ENCODE peak calls at places on chromosomes 7 and 10, in four cellular contexts. A is WTC11, C is H1, Y is K562. B is an unnamed sample.

GRCh38 chr10:63760034-63760707 is 239.0 kb downstream of the REEP3 start:
- DNase-seq in A (no peak), C (no peak), Y (no peak), B (no peak)

GRCh38 chr7:90473819-90474218 is 4.4 kb downstream of the PTTG1IP2 start:
- DNase-seq in Y (no peak), A (no peak), C (no peak), B (no peak)

GRCh38 chr10:1366811-1367425 is 310.7 kb downstream of the WDR37 start:
- DNase-seq in Y (no peak), C (no peak), A (no peak), B (peak; percentile 15)

GRCh38 chr7:40506158-40506557 is 371.4 kb downstream of the SUGCT start:
- DNase-seq in C (no peak), A (no peak), Y (no peak), B (peak; percentile 28)

GRCh38 chr10:11290156-11290890 is 272.7 kb downstream of the CELF2 start:
- DNase-seq in Y (no peak), C (no peak), A (no peak), B (no peak)

GRCh38 chr7:29569648-29570047 is 6.0 kb downstream of the PRR15 start:
- DNase-seq in A (no peak), Y (no peak), C (no peak), B (no peak)

GRCh38 chr10:127196227-127196954 is at the start of gene INSYN2A:
- DNase-seq in Y (no peak), C (no peak), A (peak; percentile 67), B (peak; percentile 78)

GRCh38 chr10:32197423-32197822 is 141.2 kb upstream of the KIF5B start:
- DNase-seq in Y (no peak), C (no peak), A (no peak), B (no peak)

GRCh38 chr10:105855791-105856190 is 1214.7 kb downstream of the SORCS3 start:
- DNase-seq in Y (no peak), C (no peak), A (no peak), B (no peak)

GRCh38 chr7:3134715-3135114 is 91.0 kb upstream of the CARD11 start:
- DNase-seq in C (no peak), A (no peak), Y (no peak), B (no peak)

GRCh38 chr7:96178581-96178980 is 143.3 kb downstream of the SLC25A13 start:
- DNase-seq in Y (no peak), C (no peak), A (no peak), B (no peak)

GRCh38 chr10:91511549-91512330 is 101.6 kb downstream of the HECTD2 start:
- DNase-seq in C (no peak), Y (no peak), A (no peak), B (no peak)

DNA sequence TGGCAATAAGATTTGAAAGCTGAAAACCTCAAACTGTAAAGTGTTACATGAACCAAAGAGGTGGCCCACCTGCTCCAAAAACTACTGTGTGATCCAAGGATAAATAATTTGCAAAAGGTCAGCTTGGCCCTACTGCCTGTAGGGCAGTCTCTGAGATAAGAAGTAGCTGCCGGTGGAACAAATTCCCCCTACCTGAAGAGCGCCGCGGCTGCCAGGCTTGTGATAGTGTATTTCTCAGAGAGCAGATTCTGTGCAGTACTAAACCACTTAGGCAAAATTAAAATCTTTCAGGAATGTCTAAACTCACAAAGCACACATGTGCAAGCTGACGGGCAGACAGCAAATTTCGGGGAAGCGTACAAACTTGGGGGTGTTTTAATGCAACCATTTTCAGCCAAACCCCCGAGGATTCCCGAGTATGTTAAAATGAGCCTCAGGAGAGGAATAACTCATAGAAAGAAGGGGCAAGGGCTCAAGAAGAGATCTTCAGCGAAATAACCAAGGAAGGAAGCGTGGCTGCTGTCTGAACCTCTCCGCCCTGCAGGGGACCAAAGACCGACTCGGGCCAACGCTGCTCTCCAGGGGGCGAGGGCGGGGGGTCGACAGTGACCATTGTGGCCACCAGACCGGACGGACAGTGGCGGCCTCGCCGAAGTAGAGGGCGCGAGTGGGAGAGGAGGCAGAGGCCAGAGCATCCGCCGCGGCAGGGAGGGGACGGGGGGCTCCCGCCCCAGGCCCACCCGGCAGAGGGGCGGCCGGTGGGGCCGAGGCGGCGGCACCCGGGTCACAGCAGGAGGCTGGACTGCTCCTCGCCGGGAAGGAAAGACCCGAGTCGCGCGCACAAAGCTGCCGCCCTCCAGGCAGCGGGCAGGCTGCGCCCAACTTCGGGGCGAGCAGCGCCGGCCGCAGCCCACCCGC is 874 bp downstream of the HYCC1 start:
- DNase-seq in C (no peak), A (peak; percentile 40), Y (no peak), B (peak; percentile 62)
- TF ChIP-seq TEAD4 in C (no peak), A (no peak), Y (no peak), B (no peak)

GRCh38 chr7:11946794-11947193 is 114.8 kb upstream of the THSD7A start:
- DNase-seq in Y (no peak), C (no peak), A (no peak), B (no peak)

GRCh38 chr7:11952972-11953371 is 121.0 kb upstream of the THSD7A start:
- DNase-seq in A (no peak), C (no peak), Y (no peak), B (no peak)

GRCh38 chr7:11951909-11952308 is 119.9 kb upstream of the THSD7A start:
- DNase-seq in Y (no peak), C (no peak), A (no peak), B (no peak)

DNA sequence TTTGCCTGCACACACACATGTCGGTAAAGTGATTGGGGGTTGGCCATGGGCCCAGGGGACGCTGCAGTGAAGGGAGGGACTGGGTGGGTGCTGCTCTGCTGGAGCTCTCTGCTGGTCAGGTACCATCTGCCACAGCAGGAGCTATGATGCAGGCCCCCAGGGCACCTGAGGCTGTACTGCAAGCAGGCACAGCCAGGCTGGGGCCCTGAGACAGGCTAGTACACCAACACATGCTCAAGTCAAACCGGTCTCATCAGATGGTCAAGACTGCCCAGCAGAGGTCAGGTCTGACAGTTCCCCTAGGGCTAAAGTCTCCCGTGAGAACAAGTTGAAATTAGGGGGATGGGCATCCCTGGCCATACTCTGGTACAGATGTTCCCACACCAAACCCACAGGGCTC is 118.3 kb upstream of the THSD7A start:
- DNase-seq in A (no peak), C (no peak), Y (no peak), B (no peak)
- TF ChIP-seq TEAD4 in A (no peak), C (no peak), Y (no peak), B (no peak)

DNA sequence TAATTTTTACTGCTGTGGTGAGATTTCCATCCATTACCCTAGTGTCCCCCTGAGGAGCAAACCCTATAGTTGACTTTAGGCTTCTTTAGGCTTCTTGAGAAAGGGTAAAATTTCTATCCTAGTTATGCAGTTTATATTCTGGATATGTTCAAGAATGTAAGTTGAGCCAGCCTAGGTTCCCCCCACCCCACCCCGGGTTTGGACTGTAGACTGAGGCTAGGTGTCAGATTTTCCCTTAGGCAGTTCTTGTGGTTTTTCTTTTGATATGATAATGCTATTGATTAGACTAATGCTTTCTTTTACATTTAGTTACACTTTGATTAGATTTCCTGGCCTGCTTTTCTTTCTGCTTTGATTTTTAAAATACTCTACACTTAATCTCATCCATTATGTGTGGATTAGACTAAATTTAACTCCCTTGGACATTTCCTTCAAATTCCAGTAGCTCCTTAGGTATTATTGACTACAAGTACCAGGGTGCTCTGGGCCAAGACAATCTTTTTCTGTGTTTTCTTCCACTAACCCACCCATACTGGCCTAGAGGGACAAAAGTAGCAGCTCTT is 37.7 kb downstream of the NRF1 start:
- DNase-seq in Y (no peak), C (no peak), A (no peak), B (no peak)
- TF ChIP-seq TEAD4 in Y (no peak), C (no peak), A (no peak), B (no peak)

GRCh38 chr10:72460271-72460670 is 105.6 kb upstream of the DNAJB12 start:
- DNase-seq in A (no peak), Y (no peak), C (no peak), B (peak; percentile 4)

GRCh38 chr10:72461085-72461484 is 106.4 kb upstream of the DNAJB12 start:
- DNase-seq in Y (no peak), C (no peak), A (no peak), B (peak; percentile 4)

GRCh38 chr10:72455889-72456588 is 101.3 kb upstream of the DNAJB12 start:
- DNase-seq in Y (no peak), A (no peak), C (no peak), B (no peak)
- TF ChIP-seq TEAD4 in Y (no peak), A (no peak), C (no peak), B (no peak)

GRCh38 chr7:18700147-18700546 is 204.6 kb downstream of the HDAC9 start:
- DNase-seq in Y (no peak), C (no peak), A (peak; percentile 42), B (no peak)
- TF ChIP-seq TEAD4 in Y (no peak), C (no peak), A (no peak), B (no peak)

GRCh38 chr7:109549461-109549860 is 979.8 kb downstream of the DNAJB9 start:
- DNase-seq in C (no peak), A (no peak), Y (no peak), B (no peak)

GRCh38 chr7:109552017-109552416 is 982.3 kb downstream of the DNAJB9 start:
- DNase-seq in C (no peak), A (no peak), Y (no peak), B (no peak)
- TF ChIP-seq TEAD4 in C (no peak), A (no peak), Y (no peak), B (no peak)

GRCh38 chr10:27893320-27894014 is 105.4 kb downstream of the ODAD2 start:
- DNase-seq in C (no peak), A (no peak), Y (no peak), B (no peak)

GRCh38 chr10:27899058-27899457 is 99.8 kb downstream of the ODAD2 start:
- DNase-seq in Y (no peak), A (no peak), C (no peak), B (no peak)
- TF ChIP-seq TEAD4 in Y (no peak), A (no peak), C (no peak), B (no peak)

B was measured in SK-N-SH.